ENCODE peak calls at places on chromosomes 12 and 14, in four cellular contexts. I is neural progenitor cell, D is SK-N-MC, R is lung. F is an unnamed sample. For H3K36me3, the result is how much of the 10 kb centered on the place peaks cover.

GRCh38 chr12:24561882-24562760 is 386.8 kb downstream of the BCAT1 start:
- DNase-seq in I (peak), D (no peak), R (peak), F (peak)

GRCh38 chr12:119176267-119177055 is 2.3 kb upstream of the HSPB8 start:
- DNase-seq in I (peak), D (no peak), R (peak), F (peak)

GRCh38 chr12:2248901-2249381 is 196.2 kb downstream of the CACNA1C start:
- DNase-seq in I (no peak), D (no peak), R (no peak), F (peak)

GRCh38 chr14:58299665-58300202 is 1.4 kb downstream of the ARID4A start:
- DNase-seq in I (peak), D (no peak), R (no peak), F (peak)

GRCh38 chr12:5510251-5510805 is 78.4 kb downstream of the NTF3 start:
- DNase-seq in I (no peak), D (no peak), R (no peak), F (no peak)

GRCh38 chr14:95486875-95487668 is 29.4 kb downstream of the SYNE3 start:
- DNase-seq in I (no peak), D (no peak), R (no peak), F (no peak)

GRCh38 chr14:106694638-106695393 is 1168.4 kb downstream of the TMEM121 start:
- DNase-seq in I (no peak), D (no peak), R (no peak), F (peak)

GRCh38 chr12:114777052-114777451 is 93.1 kb upstream of the TBX3 start:
- DNase-seq in I (no peak), D (no peak), R (no peak), F (no peak)

GRCh38 chr14:26554069-26554772 is 43.6 kb downstream of the NOVA1 start:
- DNase-seq in I (no peak), D (no peak), R (no peak), F (no peak)

GRCh38 chr14:49550284-49551184 is 35.6 kb downstream of the RPS29 start:
- DNase-seq in I (peak), D (no peak), R (no peak), F (peak)

GRCh38 chr12:104263580-104264358 is 39.8 kb upstream of the EID3 start:
- DNase-seq in I (no peak), D (no peak), R (no peak), F (no peak)

GRCh38 chr12:65822732-65823480 is 1.4 kb upstream of the HMGA2 start:
- DNase-seq in I (peak), D (no peak), R (no peak), F (peak)

GRCh38 chr12:68932701-68933563 is at the start of gene CPM:
- DNase-seq in I (peak), D (no peak), R (peak), F (peak)

GRCh38 chr14:91149462-91149861 is 35.6 kb downstream of the DGLUCY start:
- DNase-seq in I (no peak), D (peak), R (peak), F (peak)

GRCh38 chr12:132094269-132094891 is 49.7 kb downstream of the DDX51 start:
- DNase-seq in I (no peak), D (no peak), R (no peak), F (no peak)

GRCh38 chr14:67487937-67488893 is at the start of gene TMEM229B:
- DNase-seq in I (no peak), D (no peak), R (peak), F (no peak)

GRCh38 chr14:94045563-94046345 is 19.6 kb downstream of the OTUB2 start:
- DNase-seq in I (no peak), D (no peak), R (no peak), F (no peak)

GRCh38 chr14:94049625-94050023 is 23.5 kb downstream of the OTUB2 start:
- DNase-seq in I (no peak), D (no peak), R (no peak), F (no peak)

GRCh38 chr14:94048676-94049624 is 22.8 kb downstream of the OTUB2 start:
- DNase-seq in I (no peak), D (peak), R (no peak), F (peak)

GRCh38 chr14:94046696-94047250 is 20.6 kb downstream of the OTUB2 start:
- DNase-seq in I (no peak), D (no peak), R (no peak), F (no peak)

GRCh38 chr14:94047581-94047980 is 21.4 kb downstream of the OTUB2 start:
- DNase-seq in I (no peak), D (no peak), R (no peak), F (no peak)
- H3K36me3 ChIP-seq in I (under half), D (half or more), R (under half), F (under half)

DNA sequence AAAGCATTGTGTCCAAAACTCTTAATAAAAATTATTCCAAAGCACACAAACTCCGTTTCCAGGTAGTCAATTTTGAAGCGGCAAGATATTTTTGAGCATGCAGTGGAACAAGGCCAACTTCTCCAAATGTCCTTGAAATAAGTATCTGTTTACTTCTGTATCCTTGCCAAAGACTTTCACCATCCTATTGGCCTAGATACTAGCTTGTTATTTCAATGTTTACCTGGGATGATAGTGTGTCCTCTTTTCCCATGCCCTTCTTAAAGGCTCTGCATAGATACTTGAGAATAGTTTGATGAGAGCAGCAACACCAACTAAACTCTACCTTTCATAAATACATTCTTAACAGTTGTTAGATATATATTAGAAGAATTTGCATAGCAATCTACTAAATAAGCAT is 160.9 kb downstream of the KCNC2 start:
- DNase-seq in I (no peak), D (no peak), R (no peak), F (no peak)
- H3K27ac ChIP-seq in I (no peak), D (no peak), R (no peak), F (no peak)

DNA sequence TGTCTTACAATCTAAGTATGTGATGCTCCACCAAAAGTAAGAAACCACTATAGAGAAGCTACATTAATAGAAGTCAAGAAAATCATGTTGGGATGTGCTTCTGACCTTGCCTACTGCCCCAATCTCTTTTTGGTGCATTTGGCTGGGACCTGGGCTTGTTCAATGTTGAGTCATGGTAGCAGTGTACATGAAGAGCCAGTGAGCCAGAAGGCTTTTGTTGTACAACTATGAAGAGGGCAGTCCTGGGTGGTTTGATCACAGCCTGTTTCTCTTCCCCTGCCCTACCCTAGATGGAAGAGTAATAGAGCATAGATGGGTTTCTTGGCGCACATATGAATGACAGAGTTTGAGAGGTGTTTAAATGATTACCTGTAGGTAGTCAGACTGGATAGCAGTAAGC is 56.4 kb downstream of the UBR7 start:
- DNase-seq in I (no peak), D (no peak), R (no peak), F (no peak)
- H3K36me3 ChIP-seq in I (under half), D (under half), R (under half), F (under half)

GRCh38 chr14:60102389-60102788 is 10.7 kb downstream of the PCNX4 start:
- DNase-seq in I (no peak), D (no peak), R (no peak), F (no peak)

GRCh38 chr14:60111732-60112131 is 20.0 kb downstream of the PCNX4 start:
- DNase-seq in I (no peak), D (no peak), R (no peak), F (no peak)

GRCh38 chr14:60101801-60102200 is 10.1 kb downstream of the PCNX4 start:
- DNase-seq in I (no peak), D (no peak), R (no peak), F (no peak)

GRCh38 chr14:60106341-60106740 is 14.6 kb downstream of the PCNX4 start:
- DNase-seq in I (no peak), D (no peak), R (no peak), F (no peak)
- H3K27ac ChIP-seq in I (no peak), D (no peak), R (no peak), F (no peak)

DNA sequence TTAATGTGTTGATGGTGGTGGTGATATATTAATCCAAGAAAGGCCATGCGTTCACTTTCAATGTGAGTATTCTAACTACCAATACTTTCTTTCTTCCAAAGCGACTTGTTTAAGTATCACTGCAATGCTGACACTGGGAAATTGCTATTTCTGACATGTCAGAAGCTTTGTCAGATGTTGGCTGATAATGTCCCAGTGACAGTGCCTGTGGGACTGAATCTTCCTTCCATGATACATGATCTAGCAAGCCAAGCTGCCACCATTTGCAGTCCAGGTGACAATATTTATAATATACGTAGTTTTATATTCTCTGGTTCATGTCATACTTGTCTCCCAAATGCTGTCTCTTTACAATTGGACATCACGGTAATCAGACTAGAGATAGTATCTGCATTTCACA is 57.1 kb downstream of the KNTC1 start:
- DNase-seq in I (no peak), D (no peak), R (no peak), F (no peak)
- H3K36me3 ChIP-seq in I (under half), D (half or more), R (under half), F (half or more)

GRCh38 chr14:98705826-98706225 is 566.2 kb downstream of the BCL11B start:
- DNase-seq in I (no peak), D (no peak), R (no peak), F (peak)
- H3K27ac ChIP-seq in I (no peak), D (no peak), R (no peak), F (no peak)